ENCODE peak calls at places on chromosomes 3 and 15, in five cellular contexts. One of them, this sample, is unnamed.
A peak's percentile ranks its signal among the peaks of the same experiment; 100 is the strongest.

GRCh38 chr15:63466378-63467192 is 37.8 kb upstream of the USP3 start:
- DNase-seq in activated gamma-delta T cell treated with Interleukin-2 at 50 U/mL for 16 hours: peak; percentile 52
- DNase-seq in activated T-cell treated with anti-CD3 and anti-CD28 coated beads for 48 hours: no peak
- DNase-seq in HEK293T: peak; percentile 48
- DNase-seq in stimulated activated CD4-positive, alpha-beta T cell treated with anti-CD3 and anti-CD28 coated beads, Interleukin-4, amount 100 ng/mL, for 1 hour: peak; percentile 10
- DNase-seq in this sample: peak; percentile 55

GRCh38 chr3:131840151-131840797 is 194.5 kb downstream of the CPNE4 start:
- DNase-seq in HEK293T: no peak
- DNase-seq in activated gamma-delta T cell treated with Interleukin-2 at 50 U/mL for 16 hours: no peak
- DNase-seq in stimulated activated CD4-positive, alpha-beta T cell treated with anti-CD3 and anti-CD28 coated beads, Interleukin-4, amount 100 ng/mL, for 1 hour: no peak
- DNase-seq in activated T-cell treated with anti-CD3 and anti-CD28 coated beads for 48 hours: no peak
- DNase-seq in this sample: no peak

GRCh38 chr15:66798426-66799061 is 96.5 kb downstream of the SMAD6 start:
- DNase-seq in activated T-cell treated with anti-CD3 and anti-CD28 coated beads for 48 hours: no peak
- DNase-seq in HEK293T: no peak
- DNase-seq in stimulated activated CD4-positive, alpha-beta T cell treated with anti-CD3 and anti-CD28 coated beads, Interleukin-4, amount 100 ng/mL, for 1 hour: no peak
- DNase-seq in activated gamma-delta T cell treated with Interleukin-2 at 50 U/mL for 16 hours: no peak
- DNase-seq in this sample: no peak

GRCh38 chr3:158278187-158278586 is 168.3 kb downstream of the RSRC1 start:
- DNase-seq in stimulated activated CD4-positive, alpha-beta T cell treated with anti-CD3 and anti-CD28 coated beads, Interleukin-4, amount 100 ng/mL, for 1 hour: no peak
- DNase-seq in activated gamma-delta T cell treated with Interleukin-2 at 50 U/mL for 16 hours: no peak
- DNase-seq in activated T-cell treated with anti-CD3 and anti-CD28 coated beads for 48 hours: no peak
- DNase-seq in HEK293T: no peak
- DNase-seq in this sample: no peak

GRCh38 chr3:15007681-15008141 is 57.4 kb downstream of the MRPS25 start:
- DNase-seq in activated T-cell treated with anti-CD3 and anti-CD28 coated beads for 48 hours: no peak
- DNase-seq in stimulated activated CD4-positive, alpha-beta T cell treated with anti-CD3 and anti-CD28 coated beads, Interleukin-4, amount 100 ng/mL, for 1 hour: no peak
- DNase-seq in HEK293T: no peak
- DNase-seq in activated gamma-delta T cell treated with Interleukin-2 at 50 U/mL for 16 hours: no peak
- DNase-seq in this sample: peak; percentile 51

GRCh38 chr3:39639344-39640236 is 169.8 kb upstream of the MYRIP start:
- DNase-seq in activated gamma-delta T cell treated with Interleukin-2 at 50 U/mL for 16 hours: no peak
- DNase-seq in activated T-cell treated with anti-CD3 and anti-CD28 coated beads for 48 hours: no peak
- DNase-seq in stimulated activated CD4-positive, alpha-beta T cell treated with anti-CD3 and anti-CD28 coated beads, Interleukin-4, amount 100 ng/mL, for 1 hour: no peak
- DNase-seq in HEK293T: no peak
- DNase-seq in this sample: no peak

GRCh38 chr3:10848261-10848660 is 32.2 kb downstream of the SLC6A11 start:
- DNase-seq in HEK293T: no peak
- DNase-seq in activated gamma-delta T cell treated with Interleukin-2 at 50 U/mL for 16 hours: no peak
- DNase-seq in activated T-cell treated with anti-CD3 and anti-CD28 coated beads for 48 hours: peak; percentile 15
- DNase-seq in stimulated activated CD4-positive, alpha-beta T cell treated with anti-CD3 and anti-CD28 coated beads, Interleukin-4, amount 100 ng/mL, for 1 hour: no peak
- DNase-seq in this sample: no peak

GRCh38 chr3:43366466-43366865 is 80.1 kb downstream of the SNRK start:
- DNase-seq in activated T-cell treated with anti-CD3 and anti-CD28 coated beads for 48 hours: no peak
- DNase-seq in stimulated activated CD4-positive, alpha-beta T cell treated with anti-CD3 and anti-CD28 coated beads, Interleukin-4, amount 100 ng/mL, for 1 hour: no peak
- DNase-seq in activated gamma-delta T cell treated with Interleukin-2 at 50 U/mL for 16 hours: no peak
- DNase-seq in HEK293T: no peak
- DNase-seq in this sample: no peak

GRCh38 chr3:100209948-100210776 is 50.6 kb upstream of the TBC1D23 start:
- DNase-seq in activated T-cell treated with anti-CD3 and anti-CD28 coated beads for 48 hours: no peak
- DNase-seq in activated gamma-delta T cell treated with Interleukin-2 at 50 U/mL for 16 hours: no peak
- DNase-seq in HEK293T: no peak
- DNase-seq in stimulated activated CD4-positive, alpha-beta T cell treated with anti-CD3 and anti-CD28 coated beads, Interleukin-4, amount 100 ng/mL, for 1 hour: no peak
- DNase-seq in this sample: no peak

GRCh38 chr3:150631515-150632221 is 28.5 kb downstream of the SELENOT start:
- DNase-seq in HEK293T: no peak
- DNase-seq in activated gamma-delta T cell treated with Interleukin-2 at 50 U/mL for 16 hours: no peak
- DNase-seq in activated T-cell treated with anti-CD3 and anti-CD28 coated beads for 48 hours: no peak
- DNase-seq in stimulated activated CD4-positive, alpha-beta T cell treated with anti-CD3 and anti-CD28 coated beads, Interleukin-4, amount 100 ng/mL, for 1 hour: no peak
- DNase-seq in this sample: no peak

GRCh38 chr15:23565395-23566069 is at the start of gene MKRN3:
- DNase-seq in HEK293T: no peak
- DNase-seq in activated gamma-delta T cell treated with Interleukin-2 at 50 U/mL for 16 hours: peak; percentile 5
- DNase-seq in stimulated activated CD4-positive, alpha-beta T cell treated with anti-CD3 and anti-CD28 coated beads, Interleukin-4, amount 100 ng/mL, for 1 hour: peak; percentile 36
- DNase-seq in activated T-cell treated with anti-CD3 and anti-CD28 coated beads for 48 hours: peak; percentile 29
- DNase-seq in this sample: peak; percentile 90

GRCh38 chr3:188051801-188052228 is 102.1 kb upstream of the LPP start:
- DNase-seq in stimulated activated CD4-positive, alpha-beta T cell treated with anti-CD3 and anti-CD28 coated beads, Interleukin-4, amount 100 ng/mL, for 1 hour: no peak
- DNase-seq in activated gamma-delta T cell treated with Interleukin-2 at 50 U/mL for 16 hours: no peak
- DNase-seq in HEK293T: no peak
- DNase-seq in activated T-cell treated with anti-CD3 and anti-CD28 coated beads for 48 hours: no peak
- DNase-seq in this sample: no peak

GRCh38 chr3:59685432-59685831 is 635.6 kb upstream of the CFAP20DC start:
- DNase-seq in activated gamma-delta T cell treated with Interleukin-2 at 50 U/mL for 16 hours: no peak
- DNase-seq in activated T-cell treated with anti-CD3 and anti-CD28 coated beads for 48 hours: no peak
- DNase-seq in stimulated activated CD4-positive, alpha-beta T cell treated with anti-CD3 and anti-CD28 coated beads, Interleukin-4, amount 100 ng/mL, for 1 hour: no peak
- DNase-seq in HEK293T: no peak
- DNase-seq in this sample: no peak

GRCh38 chr3:149542375-149543312 is 68.1 kb downstream of the TM4SF4 start:
- DNase-seq in activated gamma-delta T cell treated with Interleukin-2 at 50 U/mL for 16 hours: no peak
- DNase-seq in HEK293T: no peak
- DNase-seq in activated T-cell treated with anti-CD3 and anti-CD28 coated beads for 48 hours: no peak
- DNase-seq in stimulated activated CD4-positive, alpha-beta T cell treated with anti-CD3 and anti-CD28 coated beads, Interleukin-4, amount 100 ng/mL, for 1 hour: no peak
- DNase-seq in this sample: peak; percentile 87

GRCh38 chr3:12316721-12317351 is 28.0 kb downstream of the PPARG start:
- DNase-seq in HEK293T: no peak
- DNase-seq in activated T-cell treated with anti-CD3 and anti-CD28 coated beads for 48 hours: no peak
- DNase-seq in stimulated activated CD4-positive, alpha-beta T cell treated with anti-CD3 and anti-CD28 coated beads, Interleukin-4, amount 100 ng/mL, for 1 hour: no peak
- DNase-seq in activated gamma-delta T cell treated with Interleukin-2 at 50 U/mL for 16 hours: no peak
- DNase-seq in this sample: no peak

GRCh38 chr15:31203999-31204398 is 102.5 kb upstream of the TRPM1 start:
- DNase-seq in HEK293T: no peak
- DNase-seq in stimulated activated CD4-positive, alpha-beta T cell treated with anti-CD3 and anti-CD28 coated beads, Interleukin-4, amount 100 ng/mL, for 1 hour: no peak
- DNase-seq in activated gamma-delta T cell treated with Interleukin-2 at 50 U/mL for 16 hours: no peak
- DNase-seq in activated T-cell treated with anti-CD3 and anti-CD28 coated beads for 48 hours: no peak
- DNase-seq in this sample: no peak

GRCh38 chr3:50295553-50296166 is 3.4 kb upstream of the IFRD2 start:
- DNase-seq in activated gamma-delta T cell treated with Interleukin-2 at 50 U/mL for 16 hours: no peak
- DNase-seq in stimulated activated CD4-positive, alpha-beta T cell treated with anti-CD3 and anti-CD28 coated beads, Interleukin-4, amount 100 ng/mL, for 1 hour: no peak
- DNase-seq in HEK293T: no peak
- DNase-seq in activated T-cell treated with anti-CD3 and anti-CD28 coated beads for 48 hours: no peak
- DNase-seq in this sample: no peak

GRCh38 chr3:54817628-54818027 is 110.2 kb downstream of the LRTM1 start:
- DNase-seq in stimulated activated CD4-positive, alpha-beta T cell treated with anti-CD3 and anti-CD28 coated beads, Interleukin-4, amount 100 ng/mL, for 1 hour: no peak
- DNase-seq in activated gamma-delta T cell treated with Interleukin-2 at 50 U/mL for 16 hours: no peak
- DNase-seq in HEK293T: no peak
- DNase-seq in activated T-cell treated with anti-CD3 and anti-CD28 coated beads for 48 hours: no peak
- DNase-seq in this sample: no peak

GRCh38 chr3:165645191-165645590 is 192.0 kb downstream of the BCHE start:
- DNase-seq in stimulated activated CD4-positive, alpha-beta T cell treated with anti-CD3 and anti-CD28 coated beads, Interleukin-4, amount 100 ng/mL, for 1 hour: no peak
- DNase-seq in activated T-cell treated with anti-CD3 and anti-CD28 coated beads for 48 hours: no peak
- DNase-seq in activated gamma-delta T cell treated with Interleukin-2 at 50 U/mL for 16 hours: no peak
- DNase-seq in HEK293T: no peak
- DNase-seq in this sample: no peak

GRCh38 chr3:51637941-51638471 is 33.0 kb upstream of the TEX264 start:
- DNase-seq in activated T-cell treated with anti-CD3 and anti-CD28 coated beads for 48 hours: no peak
- DNase-seq in activated gamma-delta T cell treated with Interleukin-2 at 50 U/mL for 16 hours: peak; percentile 4
- DNase-seq in stimulated activated CD4-positive, alpha-beta T cell treated with anti-CD3 and anti-CD28 coated beads, Interleukin-4, amount 100 ng/mL, for 1 hour: peak; percentile 5
- DNase-seq in HEK293T: peak; percentile 78
- DNase-seq in this sample: peak; percentile 80

GRCh38 chr3:133238015-133238414 is 161.8 kb upstream of the BFSP2 start:
- DNase-seq in activated T-cell treated with anti-CD3 and anti-CD28 coated beads for 48 hours: no peak
- DNase-seq in stimulated activated CD4-positive, alpha-beta T cell treated with anti-CD3 and anti-CD28 coated beads, Interleukin-4, amount 100 ng/mL, for 1 hour: no peak
- DNase-seq in HEK293T: no peak
- DNase-seq in activated gamma-delta T cell treated with Interleukin-2 at 50 U/mL for 16 hours: no peak
- DNase-seq in this sample: no peak

GRCh38 chr3:128532007-128532983 is 39.3 kb upstream of the GATA2 start:
- DNase-seq in HEK293T: no peak
- DNase-seq in activated T-cell treated with anti-CD3 and anti-CD28 coated beads for 48 hours: no peak
- DNase-seq in stimulated activated CD4-positive, alpha-beta T cell treated with anti-CD3 and anti-CD28 coated beads, Interleukin-4, amount 100 ng/mL, for 1 hour: no peak
- DNase-seq in activated gamma-delta T cell treated with Interleukin-2 at 50 U/mL for 16 hours: no peak
- DNase-seq in this sample: no peak

GRCh38 chr3:176513604-176514003 is 683.7 kb downstream of the TBL1XR1 start:
- DNase-seq in activated T-cell treated with anti-CD3 and anti-CD28 coated beads for 48 hours: no peak
- DNase-seq in activated gamma-delta T cell treated with Interleukin-2 at 50 U/mL for 16 hours: no peak
- DNase-seq in HEK293T: no peak
- DNase-seq in stimulated activated CD4-positive, alpha-beta T cell treated with anti-CD3 and anti-CD28 coated beads, Interleukin-4, amount 100 ng/mL, for 1 hour: no peak
- DNase-seq in this sample: no peak

GRCh38 chr3:195124378-195124985 is 146.5 kb downstream of the XXYLT1 start:
- DNase-seq in activated T-cell treated with anti-CD3 and anti-CD28 coated beads for 48 hours: no peak
- DNase-seq in activated gamma-delta T cell treated with Interleukin-2 at 50 U/mL for 16 hours: no peak
- DNase-seq in stimulated activated CD4-positive, alpha-beta T cell treated with anti-CD3 and anti-CD28 coated beads, Interleukin-4, amount 100 ng/mL, for 1 hour: no peak
- DNase-seq in HEK293T: no peak
- DNase-seq in this sample: no peak

GRCh38 chr3:181561605-181562031 is 150.1 kb upstream of the SOX2 start:
- DNase-seq in HEK293T: no peak
- DNase-seq in activated gamma-delta T cell treated with Interleukin-2 at 50 U/mL for 16 hours: no peak
- DNase-seq in stimulated activated CD4-positive, alpha-beta T cell treated with anti-CD3 and anti-CD28 coated beads, Interleukin-4, amount 100 ng/mL, for 1 hour: no peak
- DNase-seq in activated T-cell treated with anti-CD3 and anti-CD28 coated beads for 48 hours: no peak
- DNase-seq in this sample: no peak

GRCh38 chr15:101003706-101004105 is 84.5 kb downstream of the LRRK1 start:
- DNase-seq in activated gamma-delta T cell treated with Interleukin-2 at 50 U/mL for 16 hours: no peak
- DNase-seq in stimulated activated CD4-positive, alpha-beta T cell treated with anti-CD3 and anti-CD28 coated beads, Interleukin-4, amount 100 ng/mL, for 1 hour: no peak
- DNase-seq in HEK293T: no peak
- DNase-seq in activated T-cell treated with anti-CD3 and anti-CD28 coated beads for 48 hours: no peak
- DNase-seq in this sample: no peak

GRCh38 chr15:82566690-82567089 is 26.4 kb upstream of the RPS17 start:
- DNase-seq in HEK293T: no peak
- DNase-seq in activated gamma-delta T cell treated with Interleukin-2 at 50 U/mL for 16 hours: no peak
- DNase-seq in stimulated activated CD4-positive, alpha-beta T cell treated with anti-CD3 and anti-CD28 coated beads, Interleukin-4, amount 100 ng/mL, for 1 hour: no peak
- DNase-seq in activated T-cell treated with anti-CD3 and anti-CD28 coated beads for 48 hours: no peak
- DNase-seq in this sample: no peak

GRCh38 chr3:129822679-129823078 is 70.8 kb downstream of the TMCC1 start:
- DNase-seq in activated T-cell treated with anti-CD3 and anti-CD28 coated beads for 48 hours: no peak
- DNase-seq in activated gamma-delta T cell treated with Interleukin-2 at 50 U/mL for 16 hours: no peak
- DNase-seq in stimulated activated CD4-positive, alpha-beta T cell treated with anti-CD3 and anti-CD28 coated beads, Interleukin-4, amount 100 ng/mL, for 1 hour: no peak
- DNase-seq in HEK293T: no peak
- DNase-seq in this sample: no peak

GRCh38 chr3:61236556-61236955 is 14.7 kb downstream of the FHIT start:
- DNase-seq in stimulated activated CD4-positive, alpha-beta T cell treated with anti-CD3 and anti-CD28 coated beads, Interleukin-4, amount 100 ng/mL, for 1 hour: no peak
- DNase-seq in HEK293T: no peak
- DNase-seq in activated T-cell treated with anti-CD3 and anti-CD28 coated beads for 48 hours: no peak
- DNase-seq in activated gamma-delta T cell treated with Interleukin-2 at 50 U/mL for 16 hours: no peak
- DNase-seq in this sample: no peak

GRCh38 chr3:14472471-14473351 is 67.4 kb downstream of the GRIP2 start:
- DNase-seq in activated T-cell treated with anti-CD3 and anti-CD28 coated beads for 48 hours: peak; percentile 8
- DNase-seq in activated gamma-delta T cell treated with Interleukin-2 at 50 U/mL for 16 hours: no peak
- DNase-seq in stimulated activated CD4-positive, alpha-beta T cell treated with anti-CD3 and anti-CD28 coated beads, Interleukin-4, amount 100 ng/mL, for 1 hour: no peak
- DNase-seq in HEK293T: no peak
- DNase-seq in this sample: no peak

GRCh38 chr3:106590259-106590658 is 721.4 kb upstream of the CBLB start:
- DNase-seq in stimulated activated CD4-positive, alpha-beta T cell treated with anti-CD3 and anti-CD28 coated beads, Interleukin-4, amount 100 ng/mL, for 1 hour: no peak
- DNase-seq in activated T-cell treated with anti-CD3 and anti-CD28 coated beads for 48 hours: no peak
- DNase-seq in activated gamma-delta T cell treated with Interleukin-2 at 50 U/mL for 16 hours: no peak
- DNase-seq in HEK293T: no peak
- DNase-seq in this sample: no peak

GRCh38 chr3:101072299-101072698 is 79.1 kb upstream of the ABI3BP start:
- DNase-seq in stimulated activated CD4-positive, alpha-beta T cell treated with anti-CD3 and anti-CD28 coated beads, Interleukin-4, amount 100 ng/mL, for 1 hour: no peak
- DNase-seq in activated gamma-delta T cell treated with Interleukin-2 at 50 U/mL for 16 hours: no peak
- DNase-seq in activated T-cell treated with anti-CD3 and anti-CD28 coated beads for 48 hours: no peak
- DNase-seq in HEK293T: no peak
- DNase-seq in this sample: peak; percentile 21

GRCh38 chr3:27533718-27534578 is 49.8 kb upstream of the SLC4A7 start:
- DNase-seq in activated T-cell treated with anti-CD3 and anti-CD28 coated beads for 48 hours: no peak
- DNase-seq in stimulated activated CD4-positive, alpha-beta T cell treated with anti-CD3 and anti-CD28 coated beads, Interleukin-4, amount 100 ng/mL, for 1 hour: peak; percentile 10
- DNase-seq in HEK293T: peak; percentile 42
- DNase-seq in activated gamma-delta T cell treated with Interleukin-2 at 50 U/mL for 16 hours: peak; percentile 44
- DNase-seq in this sample: no peak

This sample was measured in LNCaP clone FGC.